ENCODE peak calls at places on chromosome 13, in seven cellular contexts. One of them, this sample, is unnamed.

GRCh38 chr13:40179421-40179820 is 487.0 kb downstream of the FOXO1 start:
- DNase-seq in astrocyte of the cerebellum: no peak
- DNase-seq in HEK293T: no peak
- DNase-seq in stimulated activated CD4-positive, alpha-beta T cell treated with anti-CD3 and anti-CD28 coated beads, Interleukin-4, amount 100 ng/mL, for 4 hours: no peak
- DNase-seq in ELR: no peak
- DNase-seq in nucleus accumbens: no peak
- DNase-seq in DMS53: no peak
- DNase-seq in this sample: no peak

GRCh38 chr13:75704942-75705320 is 68.8 kb downstream of the LMO7 start:
- DNase-seq in ELR: no peak
- DNase-seq in HEK293T: no peak
- DNase-seq in nucleus accumbens: no peak
- DNase-seq in stimulated activated CD4-positive, alpha-beta T cell treated with anti-CD3 and anti-CD28 coated beads, Interleukin-4, amount 100 ng/mL, for 4 hours: no peak
- DNase-seq in astrocyte of the cerebellum: no peak
- DNase-seq in DMS53: peak
- DNase-seq in this sample: no peak

GRCh38 chr13:37918116-37919100 is 48.8 kb upstream of the TRPC4 start:
- DNase-seq in ELR: no peak
- DNase-seq in astrocyte of the cerebellum: peak
- DNase-seq in stimulated activated CD4-positive, alpha-beta T cell treated with anti-CD3 and anti-CD28 coated beads, Interleukin-4, amount 100 ng/mL, for 4 hours: no peak
- DNase-seq in nucleus accumbens: no peak
- DNase-seq in HEK293T: no peak
- DNase-seq in DMS53: no peak
- DNase-seq in this sample: no peak

GRCh38 chr13:49584771-49585182 is 581 bp downstream of the RCBTB1 start:
- DNase-seq in nucleus accumbens: no peak
- DNase-seq in HEK293T: no peak
- DNase-seq in DMS53: peak
- DNase-seq in ELR: peak
- DNase-seq in stimulated activated CD4-positive, alpha-beta T cell treated with anti-CD3 and anti-CD28 coated beads, Interleukin-4, amount 100 ng/mL, for 4 hours: no peak
- DNase-seq in astrocyte of the cerebellum: no peak
- DNase-seq in this sample: no peak

GRCh38 chr13:98307744-98308524 is 130.9 kb upstream of the RNF113B start:
- DNase-seq in nucleus accumbens: no peak
- DNase-seq in HEK293T: no peak
- DNase-seq in DMS53: no peak
- DNase-seq in stimulated activated CD4-positive, alpha-beta T cell treated with anti-CD3 and anti-CD28 coated beads, Interleukin-4, amount 100 ng/mL, for 4 hours: no peak
- DNase-seq in astrocyte of the cerebellum: no peak
- DNase-seq in ELR: no peak
- DNase-seq in this sample: no peak

GRCh38 chr13:50322006-50322405 is 306.8 kb downstream of the KCNRG start:
- DNase-seq in ELR: no peak
- DNase-seq in nucleus accumbens: no peak
- DNase-seq in DMS53: no peak
- DNase-seq in HEK293T: no peak
- DNase-seq in astrocyte of the cerebellum: no peak
- DNase-seq in stimulated activated CD4-positive, alpha-beta T cell treated with anti-CD3 and anti-CD28 coated beads, Interleukin-4, amount 100 ng/mL, for 4 hours: no peak
- DNase-seq in this sample: no peak

GRCh38 chr13:59635591-59635990 is 528.1 kb downstream of the DIAPH3 start:
- DNase-seq in stimulated activated CD4-positive, alpha-beta T cell treated with anti-CD3 and anti-CD28 coated beads, Interleukin-4, amount 100 ng/mL, for 4 hours: no peak
- DNase-seq in nucleus accumbens: no peak
- DNase-seq in HEK293T: no peak
- DNase-seq in DMS53: no peak
- DNase-seq in ELR: no peak
- DNase-seq in astrocyte of the cerebellum: no peak
- DNase-seq in this sample: no peak

GRCh38 chr13:39148513-39148961 is 110.3 kb downstream of the NHLRC3 start:
- DNase-seq in stimulated activated CD4-positive, alpha-beta T cell treated with anti-CD3 and anti-CD28 coated beads, Interleukin-4, amount 100 ng/mL, for 4 hours: no peak
- DNase-seq in nucleus accumbens: no peak
- DNase-seq in ELR: peak
- DNase-seq in HEK293T: no peak
- DNase-seq in DMS53: peak
- DNase-seq in astrocyte of the cerebellum: peak
- DNase-seq in this sample: no peak

GRCh38 chr13:43783820-43784219 is 3.0 kb downstream of the ENOX1 start:
- DNase-seq in DMS53: peak
- DNase-seq in stimulated activated CD4-positive, alpha-beta T cell treated with anti-CD3 and anti-CD28 coated beads, Interleukin-4, amount 100 ng/mL, for 4 hours: no peak
- DNase-seq in nucleus accumbens: no peak
- DNase-seq in astrocyte of the cerebellum: no peak
- DNase-seq in HEK293T: no peak
- DNase-seq in ELR: peak
- DNase-seq in this sample: no peak

GRCh38 chr13:21399741-21400140 is 59.4 kb downstream of the ZDHHC20 start:
- DNase-seq in stimulated activated CD4-positive, alpha-beta T cell treated with anti-CD3 and anti-CD28 coated beads, Interleukin-4, amount 100 ng/mL, for 4 hours: no peak
- DNase-seq in DMS53: no peak
- DNase-seq in HEK293T: no peak
- DNase-seq in nucleus accumbens: no peak
- DNase-seq in ELR: peak
- DNase-seq in astrocyte of the cerebellum: no peak
- DNase-seq in this sample: no peak

GRCh38 chr13:100544866-100545683 is 43.5 kb downstream of the GGACT start:
- DNase-seq in stimulated activated CD4-positive, alpha-beta T cell treated with anti-CD3 and anti-CD28 coated beads, Interleukin-4, amount 100 ng/mL, for 4 hours: no peak
- DNase-seq in nucleus accumbens: peak
- DNase-seq in HEK293T: no peak
- DNase-seq in astrocyte of the cerebellum: no peak
- DNase-seq in DMS53: no peak
- DNase-seq in ELR: no peak
- DNase-seq in this sample: no peak

GRCh38 chr13:72151241-72151640 is 284.2 kb upstream of the DACH1 start:
- DNase-seq in astrocyte of the cerebellum: peak
- DNase-seq in ELR: peak
- DNase-seq in stimulated activated CD4-positive, alpha-beta T cell treated with anti-CD3 and anti-CD28 coated beads, Interleukin-4, amount 100 ng/mL, for 4 hours: no peak
- DNase-seq in HEK293T: no peak
- DNase-seq in nucleus accumbens: no peak
- DNase-seq in DMS53: no peak
- DNase-seq in this sample: no peak

GRCh38 chr13:41458187-41458938 is 1.0 kb downstream of the RGCC start:
- DNase-seq in nucleus accumbens: peak
- DNase-seq in DMS53: peak
- DNase-seq in HEK293T: peak
- DNase-seq in astrocyte of the cerebellum: no peak
- DNase-seq in ELR: peak
- DNase-seq in stimulated activated CD4-positive, alpha-beta T cell treated with anti-CD3 and anti-CD28 coated beads, Interleukin-4, amount 100 ng/mL, for 4 hours: peak
- DNase-seq in this sample: peak